ENCODE peak calls at places on chromosome 18, in four cellular contexts. T, B, Y and X are unnamed samples.

GRCh38 chr18:9539283-9539682 is 64.0 kb downstream of the RALBP1 start:
- DNase-seq in Y (peak), B (no peak), T (no peak), X (peak)

GRCh38 chr18:63684718-63685117 is 18.0 kb upstream of the SERPINB11 start:
- DNase-seq in Y (no peak), T (no peak), B (no peak), X (no peak)

GRCh38 chr18:35369126-35369525 is 8.0 kb downstream of the ZNF396 start:
- DNase-seq in T (no peak), B (no peak), Y (no peak), X (peak)

GRCh38 chr18:6546229-6546628 is 131.5 kb upstream of the L3MBTL4 start:
- DNase-seq in T (no peak), B (no peak), Y (no peak), X (no peak)

GRCh38 chr18:38459086-38459485 is 893.5 kb upstream of the CELF4 start:
- DNase-seq in Y (no peak), T (no peak), B (no peak), X (no peak)

GRCh38 chr18:2641638-2642037 is 13.9 kb upstream of the SMCHD1 start:
- DNase-seq in Y (no peak), T (peak), B (no peak), X (peak)

GRCh38 chr18:63979409-63979908 is 9.6 kb downstream of the SERPINB8 start:
- DNase-seq in T (no peak), B (peak), Y (peak), X (peak)

GRCh38 chr18:79637181-79637920 is 42.3 kb upstream of the CTDP1 start:
- DNase-seq in T (no peak), Y (no peak), B (no peak), X (no peak)

GRCh38 chr18:2853926-2854664 is 7.3 kb downstream of the EMILIN2 start:
- DNase-seq in B (peak), Y (no peak), T (no peak), X (no peak)

GRCh38 chr18:38930881-38931753 is 1365.5 kb upstream of the CELF4 start:
- DNase-seq in B (no peak), Y (no peak), T (no peak), X (no peak)

GRCh38 chr18:47075098-47075883 is 39.9 kb upstream of the ELOA2 start:
- DNase-seq in Y (no peak), T (no peak), B (no peak), X (no peak)

GRCh38 chr18:43961713-43962112 is 684.4 kb upstream of the SYT4 start:
- DNase-seq in T (no peak), B (no peak), Y (no peak), X (no peak)

GRCh38 chr18:35179906-35180305 is 60.9 kb upstream of the ZNF397 start:
- DNase-seq in T (no peak), Y (no peak), B (no peak), X (no peak)

GRCh38 chr18:51523671-51524070 is 326.2 kb upstream of the MEX3C start:
- DNase-seq in Y (no peak), B (no peak), T (no peak), X (no peak)

GRCh38 chr18:48031641-48032040 is 101.2 kb upstream of the SMAD2 start:
- DNase-seq in B (no peak), T (no peak), Y (no peak), X (no peak)

GRCh38 chr18:78905334-78905733 is 74.3 kb upstream of the SALL3 start:
- DNase-seq in Y (no peak), B (no peak), T (no peak), X (no peak)

GRCh38 chr18:26082475-26082874 is 7.9 kb downstream of the SS18 start:
- DNase-seq in B (no peak), T (no peak), Y (no peak), X (peak)

GRCh38 chr18:7290077-7290476 is 59.2 kb downstream of the LRRC30 start:
- DNase-seq in T (no peak), Y (no peak), B (no peak), X (no peak)

GRCh38 chr18:59024829-59025228 is 114.9 kb upstream of the SEC11C start:
- DNase-seq in B (no peak), T (no peak), Y (no peak), X (peak)

GRCh38 chr18:54906636-54907180 is 52.6 kb downstream of the CCDC68 start:
- DNase-seq in T (no peak), Y (no peak), B (no peak), X (peak)

GRCh38 chr18:36849288-36850011 is 20.5 kb downstream of the KIAA1328 start:
- DNase-seq in Y (no peak), T (no peak), B (no peak), X (peak)

GRCh38 chr18:3675994-3676393 is 226.0 kb downstream of the TGIF1 start:
- DNase-seq in T (no peak), Y (no peak), B (no peak), X (no peak)

GRCh38 chr18:12296087-12296403 is 12.0 kb upstream of the TUBB6 start:
- DNase-seq in B (no peak), T (no peak), Y (no peak), X (peak)

GRCh38 chr18:59308201-59309014 is 10.0 kb downstream of the CPLX4 start:
- DNase-seq in T (no peak), Y (peak), B (peak), X (peak)

GRCh38 chr18:62549755-62550154 is 26.9 kb downstream of the ZCCHC2 start:
- DNase-seq in Y (no peak), T (no peak), B (no peak), X (no peak)

GRCh38 chr18:76130845-76131244 is 364.2 kb downstream of the ZNF516 start:
- DNase-seq in B (no peak), T (no peak), Y (no peak), X (no peak)

GRCh38 chr18:48230459-48231113 is 178.6 kb downstream of the ZBTB7C start:
- DNase-seq in T (no peak), B (peak), Y (peak), X (peak)

GRCh38 chr18:51342815-51343214 is 145.3 kb upstream of the MEX3C start:
- DNase-seq in T (no peak), B (no peak), Y (no peak), X (peak)

GRCh38 chr18:36187826-36188721 is 777 bp downstream of the MOCOS start:
- DNase-seq in Y (no peak), T (no peak), B (peak), X (peak)

GRCh38 chr18:56076735-56077134 is 488.7 kb upstream of the TCF4 start:
- DNase-seq in B (no peak), T (no peak), Y (no peak), X (peak)

GRCh38 chr18:58263055-58263732 is 219.2 kb downstream of the NEDD4L start:
- DNase-seq in B (no peak), Y (peak), T (no peak), X (peak)

GRCh38 chr18:75376004-75376403 is 51.5 kb downstream of the SMIM21 start:
- DNase-seq in T (no peak), B (no peak), Y (no peak), X (no peak)

GRCh38 chr18:59300676-59301285 is 17.7 kb downstream of the CPLX4 start:
- DNase-seq in T (no peak), Y (no peak), B (no peak), X (no peak)

GRCh38 chr18:54335638-54336173 is 22.0 kb downstream of the STARD6 start:
- DNase-seq in Y (no peak), T (no peak), B (no peak), X (no peak)

GRCh38 chr18:62784966-62785413 is 69.6 kb downstream of the PHLPP1 start:
- DNase-seq in Y (no peak), T (no peak), B (no peak), X (peak)

GRCh38 chr18:3790702-3791101 is 340.7 kb downstream of the TGIF1 start:
- DNase-seq in B (no peak), T (peak), Y (peak), X (no peak)

GRCh38 chr18:24176727-24177416 is 38.0 kb downstream of the CABYR start:
- DNase-seq in Y (peak), T (peak), B (peak), X (peak)
- TF ChIP-seq FOS in Y (no peak), T (peak), B (no peak), X (no peak)

DNA sequence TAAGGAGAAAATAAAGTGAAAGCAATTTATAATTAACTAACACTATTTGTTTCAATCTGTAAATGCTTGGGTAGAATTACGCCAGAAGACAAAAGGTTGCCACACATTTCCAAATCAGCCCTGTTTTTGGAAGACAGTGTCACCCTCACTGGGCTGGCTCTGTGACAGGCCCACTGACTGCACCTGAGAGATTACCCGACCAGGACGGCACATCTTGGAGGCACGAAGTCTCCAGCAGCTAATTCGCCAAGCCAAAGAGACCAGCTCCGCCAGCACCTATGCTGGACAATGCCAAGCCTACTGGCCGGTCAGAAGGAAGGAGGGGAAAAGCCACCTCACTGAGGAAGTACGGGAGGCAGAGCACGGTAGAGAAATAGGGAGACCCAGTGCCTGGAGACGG is 61.9 kb downstream of the CYB5A start:
- DNase-seq in Y (no peak), B (no peak), T (no peak), X (no peak)
- TF ChIP-seq FOS in Y (no peak), B (no peak), T (no peak), X (no peak)

GRCh38 chr18:8478166-8478967 is 130.9 kb upstream of the RAB12 start:
- DNase-seq in Y (peak), T (no peak), B (peak), X (peak)
- TF ChIP-seq FOS in Y (no peak), T (no peak), B (no peak), X (no peak)

GRCh38 chr18:45913276-45913675 is 53.9 kb downstream of the EPG5 start:
- DNase-seq in T (no peak), B (no peak), Y (no peak), X (no peak)

GRCh38 chr18:45916302-45916701 is 50.8 kb downstream of the EPG5 start:
- DNase-seq in T (no peak), Y (no peak), B (peak), X (no peak)

DNA sequence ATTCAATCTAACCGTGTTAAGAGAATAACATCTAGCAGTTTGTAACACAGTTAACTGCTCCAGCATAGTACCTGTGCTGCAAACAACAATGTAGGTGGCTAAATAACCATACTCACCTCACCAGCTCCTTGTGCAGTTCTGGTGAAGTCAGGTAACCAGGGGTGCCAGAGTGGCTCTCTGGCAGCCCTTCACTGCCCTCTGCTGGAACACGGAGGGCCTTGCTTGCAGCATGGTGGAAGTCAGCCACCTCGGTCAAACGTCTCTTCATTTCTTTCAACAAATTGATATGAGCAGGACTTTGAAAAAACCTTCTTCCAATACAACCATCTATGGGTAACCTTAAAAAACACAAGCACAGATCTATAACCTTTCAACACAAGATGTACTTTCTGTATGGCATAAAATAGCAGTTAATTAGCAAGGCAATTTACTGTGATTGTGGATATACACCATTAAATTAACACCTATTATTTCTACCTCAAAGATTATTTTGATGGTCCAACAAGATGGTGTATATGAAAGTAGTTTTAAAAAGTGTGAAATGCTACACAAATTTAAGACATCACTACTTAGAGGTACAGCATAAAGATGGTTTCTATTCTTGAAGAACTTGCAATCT is 56.6 kb downstream of the EPG5 start:
- DNase-seq in B (peak), T (peak), Y (peak), X (peak)
- TF ChIP-seq FOS in B (no peak), T (no peak), Y (no peak), X (no peak)

DNA sequence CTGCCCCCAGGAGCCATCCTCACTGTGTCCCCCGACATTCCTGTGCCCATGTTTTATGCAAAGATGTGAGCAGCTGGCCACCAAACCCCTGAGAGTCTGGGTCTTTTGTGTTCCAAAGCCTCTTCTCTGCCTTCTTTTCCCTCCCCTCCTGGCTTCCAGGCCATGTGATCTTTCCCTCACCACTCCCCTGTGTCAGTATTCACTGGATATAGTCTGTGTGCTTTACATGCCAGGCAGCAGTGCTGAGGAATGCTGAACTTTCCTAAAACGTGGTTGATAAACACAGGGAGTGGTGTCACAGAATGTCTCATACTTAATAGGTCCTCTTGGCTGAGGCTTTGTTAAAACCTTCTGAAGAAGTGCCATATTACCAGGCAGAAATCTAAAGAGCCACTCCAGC is 331.7 kb downstream of the HRH4 start:
- DNase-seq in T (no peak), B (no peak), Y (no peak), X (peak)
- TF ChIP-seq FOS in T (no peak), B (no peak), Y (no peak), X (no peak)

DNA sequence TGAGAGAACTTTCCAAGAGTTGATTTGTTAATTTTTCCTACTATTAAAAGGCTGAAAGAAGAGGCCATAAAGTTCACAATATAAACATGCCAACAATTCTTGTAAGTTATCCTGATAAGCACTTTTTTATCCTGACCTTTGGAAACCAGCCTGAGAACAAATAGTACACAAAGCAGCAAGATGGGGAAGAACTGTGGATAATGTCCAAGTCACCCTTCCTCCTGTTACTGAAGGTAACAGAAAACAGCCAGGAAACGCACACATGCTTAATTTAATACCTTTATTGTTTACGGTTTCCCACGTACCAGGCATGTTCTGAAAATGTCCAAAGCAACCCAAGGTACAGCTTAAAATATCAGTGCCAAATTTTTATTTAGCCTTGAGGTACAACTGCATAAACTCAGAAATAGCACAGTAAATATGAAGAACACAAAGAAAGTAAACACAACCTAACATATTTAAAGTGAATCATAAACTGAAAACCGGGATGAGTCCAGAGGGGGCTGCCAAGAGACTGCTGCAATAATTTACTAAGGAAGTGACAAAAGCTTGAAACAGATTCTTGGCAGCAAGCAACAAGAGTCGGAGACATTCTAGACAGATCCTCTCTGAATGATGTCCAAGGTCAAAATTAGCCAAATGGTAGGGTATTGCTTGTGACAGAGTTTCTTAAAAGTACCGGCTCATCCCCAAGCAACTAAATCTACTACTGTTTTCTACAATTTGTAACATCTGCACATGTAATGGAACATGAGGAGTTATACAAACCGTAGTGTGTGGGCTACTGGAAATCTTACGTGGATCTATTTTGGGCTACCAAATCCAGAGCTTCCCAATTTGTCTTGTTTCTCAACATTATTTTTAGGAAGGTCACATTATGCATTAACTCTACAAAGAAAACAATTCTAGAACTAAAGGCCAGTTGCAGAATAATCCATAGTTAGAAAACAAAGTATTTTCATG is 93.2 kb downstream of the CABYR start:
- DNase-seq in T (no peak), B (no peak), Y (peak), X (peak)
- TF ChIP-seq FOS in T (no peak), B (no peak), Y (no peak), X (no peak)

DNA sequence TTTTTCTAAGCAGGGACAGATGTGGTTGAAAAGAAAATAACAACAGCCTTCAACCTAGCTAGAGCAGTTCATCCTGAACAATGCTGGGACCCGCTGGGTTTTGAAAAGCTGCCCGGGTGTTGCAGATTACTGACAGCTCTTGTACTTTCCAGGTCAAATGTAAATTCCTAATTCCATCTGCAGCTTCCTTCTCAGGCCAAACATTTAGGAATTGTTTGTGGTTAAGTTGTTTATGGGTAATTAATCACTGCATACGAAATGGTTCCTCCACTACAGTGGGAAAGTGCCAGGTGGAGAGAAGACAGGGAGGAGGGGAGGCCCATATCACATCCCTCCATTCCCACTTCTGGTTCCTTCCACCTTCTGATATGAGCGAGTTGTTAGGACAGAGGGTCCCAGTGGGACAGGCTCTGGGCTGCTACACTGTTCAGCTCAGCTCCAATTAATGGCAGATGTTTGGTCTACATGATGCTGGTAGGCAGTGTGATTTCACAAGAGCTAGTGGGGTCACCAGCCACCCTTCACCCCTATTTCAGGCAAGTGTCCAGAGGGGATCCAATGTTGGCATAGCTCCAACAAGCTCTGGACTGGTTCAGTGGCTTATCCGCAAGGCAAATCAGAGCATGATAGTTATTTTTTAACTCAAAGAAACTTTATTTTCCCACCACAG is 112.9 kb upstream of the ACAA2 start:
- DNase-seq in B (no peak), T (no peak), Y (no peak), X (no peak)
- TF ChIP-seq FOS in B (no peak), T (no peak), Y (no peak), X (no peak)

DNA sequence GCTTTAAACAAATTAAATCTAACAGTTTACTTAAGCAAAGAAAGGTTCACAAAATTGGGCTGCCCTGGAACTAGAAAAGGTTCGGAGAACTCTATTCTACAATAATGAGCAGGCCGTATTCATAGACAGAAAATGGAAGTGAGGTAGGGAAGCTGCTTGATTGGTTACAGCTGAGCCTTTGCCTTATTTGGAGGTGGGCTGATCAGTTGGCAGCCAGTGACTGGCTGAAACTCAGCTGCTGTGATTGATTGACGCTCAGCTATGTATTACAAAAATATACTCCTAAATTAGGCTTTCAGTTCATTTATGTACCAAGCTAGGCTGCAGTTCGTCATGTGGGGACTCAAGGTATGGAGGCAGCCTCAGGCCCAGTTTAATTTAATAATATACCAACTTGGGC is 42.3 kb upstream of the TTR start:
- DNase-seq in Y (no peak), B (no peak), T (no peak), X (no peak)
- TF ChIP-seq FOS in Y (no peak), B (no peak), T (no peak), X (no peak)